ENCODE peak calls at places on chromosomes 5 and 9, in five cellular contexts. H is psoas muscle, J is MCF 10A, L is fibroblast of lung, Y is amygdala. V is an unnamed sample.

GRCh38 chr9:124660341-124660801 is 110.7 kb downstream of the NR6A1 start:
- DNase-seq in L (peak), J (peak), H (no peak), Y (peak), V (no peak)

GRCh38 chr9:112125961-112126388 is 49.1 kb downstream of the SUSD1 start:
- DNase-seq in H (no peak), L (no peak), Y (no peak), J (no peak), V (no peak)

GRCh38 chr9:114224247-114224610 is 68.9 kb downstream of the COL27A1 start:
- DNase-seq in L (peak), J (peak), H (no peak), Y (no peak), V (no peak)

GRCh38 chr9:81844131-81844567 is 84.1 kb upstream of the SPATA31D4 start:
- DNase-seq in H (no peak), Y (no peak), J (no peak), L (no peak), V (no peak)

GRCh38 chr9:129602598-129603415 is 18.1 kb downstream of the C9orf50 start:
- DNase-seq in Y (no peak), L (no peak), H (no peak), J (no peak), V (no peak)

GRCh38 chr9:92455217-92455616 is 27.1 kb downstream of the ASPN start:
- DNase-seq in J (peak), Y (no peak), L (no peak), H (no peak), V (no peak)

GRCh38 chr5:52997424-52997823 is 8.3 kb downstream of the ITGA2 start:
- DNase-seq in L (no peak), H (no peak), Y (peak), J (no peak), V (no peak)

GRCh38 chr5:40736103-40736875 is 19.5 kb downstream of the TTC33 start:
- DNase-seq in Y (no peak), H (no peak), L (peak), J (peak), V (no peak)

GRCh38 chr5:150636391-150637244 is 3.8 kb upstream of the SYNPO start:
- DNase-seq in Y (no peak), J (peak), L (peak), H (peak), V (no peak)

GRCh38 chr5:1516615-1517601 is 6.9 kb downstream of the LPCAT1 start:
- DNase-seq in Y (no peak), J (no peak), L (peak), H (peak), V (no peak)

GRCh38 chr5:172802013-172802584 is 31.1 kb upstream of the DUSP1 start:
- DNase-seq in J (no peak), L (no peak), Y (no peak), H (no peak), V (no peak)

GRCh38 chr5:178081571-178082244 is 31.6 kb upstream of the N4BP3 start:
- DNase-seq in L (no peak), J (peak), H (no peak), Y (no peak), V (no peak)

GRCh38 chr5:169064093-169064492 is 236.8 kb downstream of the SLIT3 start:
- DNase-seq in H (no peak), J (no peak), L (no peak), Y (no peak), V (no peak)

GRCh38 chr9:123745933-123746332 is 184.0 kb downstream of the DENND1A start:
- DNase-seq in J (no peak), L (no peak), Y (no peak), H (no peak), V (no peak)

GRCh38 chr9:78725565-78725964 is 428.6 kb downstream of the PSAT1 start:
- DNase-seq in L (no peak), J (no peak), H (no peak), Y (no peak), V (no peak)

GRCh38 chr9:99024959-99025358 is 80.0 kb upstream of the TGFBR1 start:
- DNase-seq in Y (no peak), J (peak), L (peak), H (no peak), V (no peak)

GRCh38 chr9:111974092-111974681 is 77.6 kb downstream of the UGCG start:
- DNase-seq in J (peak), Y (no peak), L (peak), H (no peak), V (no peak)

GRCh38 chr5:138611295-138612220 is 36.4 kb upstream of the HSPA9 start:
- DNase-seq in L (peak), H (no peak), Y (peak), J (peak), V (no peak)

GRCh38 chr9:37026085-37026935 is 7.8 kb downstream of the PAX5 start:
- DNase-seq in H (peak), Y (no peak), J (no peak), L (no peak), V (no peak)

GRCh38 chr5:55276771-55277170 is 30.7 kb downstream of the DHX29 start:
- DNase-seq in H (no peak), J (peak), Y (no peak), L (no peak), V (no peak)

GRCh38 chr9:129404621-129405020 is 216.3 kb downstream of the C9orf50 start:
- DNase-seq in L (no peak), J (no peak), Y (no peak), H (peak), V (no peak)

GRCh38 chr5:124180523-124181461 is 565.6 kb downstream of the ZNF608 start:
- DNase-seq in L (peak), H (no peak), Y (no peak), J (no peak), V (no peak)

GRCh38 chr9:95189230-95190098 is 128.0 kb downstream of the FANCC start:
- DNase-seq in Y (no peak), J (no peak), L (peak), H (no peak), V (no peak)

GRCh38 chr5:173671121-173671949 is 54.9 kb upstream of the BOD1 start:
- DNase-seq in Y (peak), L (peak), J (no peak), H (peak), V (no peak)

GRCh38 chr5:33299621-33300208 is 141.1 kb upstream of the TARS1 start:
- DNase-seq in H (no peak), L (peak), J (peak), Y (no peak), V (no peak)

GRCh38 chr5:13478831-13479465 is 465.5 kb downstream of the DNAH5 start:
- DNase-seq in H (no peak), J (peak), Y (peak), L (no peak), V (no peak)

GRCh38 chr5:53436480-53437191 is 43.8 kb upstream of the FST start:
- DNase-seq in L (no peak), J (no peak), Y (no peak), H (no peak), V (no peak)

GRCh38 chr5:172411423-172412111 is 42.8 kb downstream of the SH3PXD2B start:
- DNase-seq in J (no peak), L (peak), Y (no peak), H (peak), V (no peak)

GRCh38 chr9:137759649-137760321 is 117.8 kb upstream of the CACNA1B start:
- DNase-seq in L (no peak), Y (no peak), J (no peak), H (no peak), V (no peak)